ENCODE peak calls at places on chromosome 1, in seven cellular contexts. D is SK-N-SH, O is GM12892, Y is GM12878, M is H1, H is HepG2, N is K562. G is an unnamed sample.

GRCh38 chr1:214282696-214283225 is 1.8 kb downstream of the SMYD2 start:
- DNase-seq in O (no peak), H (no peak), D (no peak), M (no peak), N (no peak), Y (no peak), G (no peak)

GRCh38 chr1:66489146-66489545 is 44.8 kb upstream of the SGIP1 start:
- DNase-seq in D (no peak), M (no peak), O (no peak), N (no peak), H (no peak), Y (no peak), G (no peak)

GRCh38 chr1:117436528-117436927 is 69.3 kb downstream of the MAN1A2 start:
- DNase-seq in Y (no peak), H (no peak), N (no peak), O (no peak), D (no peak), M (no peak), G (no peak)

GRCh38 chr1:92838519-92838918 is 6.7 kb downstream of the RPL5 start:
- DNase-seq in O (no peak), N (no peak), H (no peak), Y (no peak), M (no peak), D (no peak), G (no peak)

GRCh38 chr1:199743227-199743626 is 284.3 kb upstream of the NR5A2 start:
- DNase-seq in D (no peak), H (no peak), M (no peak), Y (no peak), O (no peak), N (no peak), G (no peak)

GRCh38 chr1:245538671-245539070 is 383.9 kb downstream of the KIF26B start:
- DNase-seq in M (no peak), Y (no peak), O (no peak), H (no peak), N (no peak), D (no peak), G (no peak)

GRCh38 chr1:89966666-89967065 is 28.2 kb upstream of the ZNF326 start:
- DNase-seq in Y (no peak), D (no peak), H (no peak), M (no peak), O (no peak), N (no peak), G (no peak)

GRCh38 chr1:194081444-194081843 is 895.0 kb upstream of the B3GALT2 start:
- DNase-seq in O (no peak), Y (no peak), D (no peak), M (no peak), H (no peak), N (no peak), G (no peak)

GRCh38 chr1:55337801-55338447 is 122.8 kb upstream of the USP24 start:
- DNase-seq in Y (peak), D (peak), O (peak), N (peak), M (peak), H (peak), G (peak)

GRCh38 chr1:44294588-44295007 is 60.5 kb downstream of the ERI3 start:
- DNase-seq in M (no peak), D (peak), H (peak), O (no peak), N (peak), Y (no peak), G (no peak)

GRCh38 chr1:110477041-110477440 is 26.1 kb downstream of the PROK1 start:
- DNase-seq in N (peak), H (peak), O (no peak), Y (no peak), M (no peak), D (no peak), G (no peak)

GRCh38 chr1:109815809-109816791 is 52.4 kb upstream of the EPS8L3 start:
- DNase-seq in O (peak), N (no peak), H (no peak), D (no peak), M (no peak), Y (peak), G (peak)

GRCh38 chr1:43549921-43550597 is 19.4 kb downstream of the PTPRF start:
- DNase-seq in Y (no peak), N (peak), H (no peak), O (no peak), M (peak), D (no peak), G (peak)

GRCh38 chr1:58392083-58392482 is 154.4 kb downstream of the OMA1 start:
- DNase-seq in O (no peak), D (no peak), N (no peak), H (no peak), Y (peak), M (no peak), G (peak)

GRCh38 chr1:162222019-162222418 is 152.5 kb downstream of the NOS1AP start:
- DNase-seq in N (no peak), M (no peak), D (no peak), Y (no peak), H (no peak), O (no peak), G (no peak)

GRCh38 chr1:203519053-203519770 is 25.3 kb downstream of the OPTC start:
- DNase-seq in N (no peak), M (peak), Y (no peak), O (no peak), H (no peak), D (no peak), G (no peak)

GRCh38 chr1:117346206-117346928 is 20.9 kb upstream of the MAN1A2 start:
- DNase-seq in M (no peak), H (no peak), Y (no peak), D (no peak), N (no peak), O (no peak), G (no peak)

GRCh38 chr1:117146570-117147340 is 25.2 kb upstream of the TRIM45 start:
- DNase-seq in H (no peak), N (no peak), O (no peak), D (no peak), M (no peak), Y (no peak), G (no peak)

GRCh38 chr1:243294723-243295121 is 38.9 kb downstream of the SDCCAG8 start:
- DNase-seq in H (no peak), M (no peak), N (no peak), Y (no peak), D (peak), O (no peak), G (no peak)
- TF ChIP-seq TAF1 in H (no peak), M (no peak), N (no peak), Y (no peak), D (no peak), O (no peak), G (no peak)

DNA sequence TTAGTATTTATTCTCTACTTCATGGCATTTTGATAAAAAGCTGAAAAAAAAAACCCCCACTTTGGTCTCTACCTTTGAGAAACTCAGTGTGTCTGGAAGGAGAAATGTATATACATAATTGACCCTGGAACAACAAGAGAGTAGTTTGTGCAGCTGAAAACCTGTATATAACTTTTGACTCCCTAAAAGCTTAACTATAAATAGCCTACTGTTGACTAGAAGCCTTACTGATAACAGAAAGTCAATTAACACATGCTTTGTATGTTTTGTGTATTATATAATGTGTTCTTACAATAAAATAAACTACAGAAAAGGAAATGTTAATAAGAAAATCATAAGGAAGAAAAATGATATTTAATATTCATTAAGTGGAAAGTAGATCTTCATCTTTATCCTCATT is 88.0 kb downstream of the NEK7 start:
- DNase-seq in Y (no peak), M (no peak), O (no peak), N (no peak), D (no peak), H (no peak), G (no peak)
- TF ChIP-seq TAF1 in Y (no peak), M (no peak), O (no peak), N (no peak), D (no peak), H (no peak), G (no peak)

GRCh38 chr1:67833595-67833926 is 294 bp upstream of the GNG12 start:
- DNase-seq in H (no peak), N (no peak), M (no peak), Y (no peak), D (no peak), O (no peak), G (no peak)
- TF ChIP-seq TAF1 in H (no peak), N (no peak), M (no peak), Y (no peak), D (no peak), O (no peak), G (no peak)

GRCh38 chr1:38009088-38009840 is 3.3 kb upstream of the UTP11 start:
- DNase-seq in M (no peak), H (no peak), O (no peak), Y (no peak), D (no peak), N (peak), G (no peak)

GRCh38 chr1:38003261-38004250 is 1.8 kb downstream of the FHL3 start:
- DNase-seq in M (no peak), O (no peak), N (no peak), Y (no peak), D (no peak), H (no peak), G (no peak)

GRCh38 chr1:38006008-38006828 is 904 bp upstream of the FHL3 start:
- DNase-seq in D (no peak), H (no peak), N (no peak), M (no peak), Y (no peak), O (no peak), G (no peak)

GRCh38 chr1:38004284-38005101 is 821 bp downstream of the FHL3 start:
- DNase-seq in D (peak), N (no peak), M (no peak), Y (no peak), O (no peak), H (no peak), G (no peak)

GRCh38 chr1:38005195-38006007 is at the start of gene FHL3:
- DNase-seq in Y (no peak), H (peak), D (peak), N (peak), O (peak), M (no peak), G (peak)
- TF ChIP-seq TAF1 in Y (no peak), H (peak), D (peak), N (peak), O (no peak), M (peak), G (no peak)

DNA sequence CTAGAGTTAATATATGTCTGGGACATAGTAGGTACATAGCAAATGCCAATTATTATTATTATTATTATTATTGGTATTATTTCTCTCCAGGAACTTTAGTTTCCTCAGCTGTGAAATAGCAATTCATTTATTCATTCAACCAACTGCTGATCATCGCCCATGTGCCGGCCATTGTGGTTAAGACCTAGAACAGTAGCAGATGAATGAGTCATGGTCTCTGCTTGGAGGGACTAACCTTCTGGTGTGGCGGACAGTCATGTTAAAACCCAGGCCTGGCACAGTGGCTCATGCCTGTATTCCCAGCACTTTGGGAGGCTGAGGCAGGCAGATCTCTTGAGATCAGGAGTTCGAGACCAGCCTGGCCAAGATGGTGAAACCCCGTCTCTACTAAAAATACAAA is 23.8 kb upstream of the LDLRAP1 start:
- DNase-seq in D (no peak), Y (no peak), H (no peak), N (no peak), M (no peak), O (no peak), G (no peak)
- TF ChIP-seq TAF1 in D (no peak), Y (no peak), H (no peak), N (no peak), M (no peak), O (no peak), G (no peak)

GRCh38 chr1:224492632-224493031 is 58.0 kb upstream of the WDR26 start:
- DNase-seq in O (no peak), M (no peak), H (no peak), D (no peak), N (no peak), Y (no peak), G (no peak)
- TF ChIP-seq TAF1 in O (no peak), M (no peak), H (no peak), D (no peak), N (no peak), Y (no peak), G (no peak)

GRCh38 chr1:206686486-206687249 is 2.0 kb downstream of the MAPKAPK2 start:
- DNase-seq in O (peak), H (no peak), D (no peak), N (no peak), Y (no peak), M (no peak), G (peak)

GRCh38 chr1:206684003-206684402 is 702 bp upstream of the MAPKAPK2 start:
- DNase-seq in N (no peak), M (no peak), H (no peak), O (no peak), Y (no peak), D (no peak), G (no peak)

GRCh38 chr1:206684478-206685255 is at the start of gene MAPKAPK2:
- DNase-seq in O (peak), M (no peak), N (peak), D (peak), H (no peak), Y (no peak), G (peak)

GRCh38 chr1:206685749-206686485 is 1.2 kb downstream of the MAPKAPK2 start:
- DNase-seq in O (peak), N (peak), Y (no peak), D (peak), M (no peak), H (peak), G (peak)

GRCh38 chr1:206685256-206685748 is 597 bp downstream of the MAPKAPK2 start:
- DNase-seq in M (no peak), Y (no peak), D (peak), O (peak), H (no peak), N (peak), G (peak)
- TF ChIP-seq TAF1 in M (no peak), Y (no peak), D (no peak), O (no peak), H (no peak), N (peak), G (no peak)

DNA sequence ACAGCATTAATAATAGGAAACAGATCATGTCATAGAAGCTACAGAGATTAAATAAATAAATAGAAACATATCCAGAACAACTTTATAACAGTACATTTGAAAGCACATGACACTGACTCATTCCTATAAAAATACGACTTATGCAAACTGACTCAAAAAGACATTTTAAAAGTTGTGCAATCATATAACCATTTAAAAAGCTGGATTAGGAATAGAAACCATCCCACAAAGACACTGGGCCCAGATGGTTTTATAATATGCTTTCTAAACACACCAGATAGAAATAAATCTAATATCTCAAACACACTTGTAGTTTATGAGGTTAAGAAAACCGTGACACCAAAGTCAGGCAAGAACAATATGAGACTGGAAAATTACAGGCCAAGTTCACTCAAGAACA is 47.6 kb downstream of the MATN1 start:
- DNase-seq in D (no peak), H (no peak), O (no peak), Y (no peak), M (no peak), N (no peak), G (no peak)
- TF ChIP-seq TAF1 in D (no peak), H (no peak), O (no peak), Y (no peak), M (no peak), N (no peak), G (no peak)